ENCODE peak calls at places on chromosomes 16 and 17, in ten cellular contexts. G is Panc1; I is NCI-H748 treated with DMSO at 0.1 percent for 48 hours; N is HCT116; T is activated naive CD4-positive, alpha-beta T cell treated with anti-CD3 and anti-CD28 coated beads for 36 hours; L is epithelial cell of esophagus; E is HL-60; Z is effector CD8-positive, alpha-beta T cell; Q is NCI-H2081; J is H54. Y is an unnamed sample.

GRCh38 chr16:80260906-80261311 is 279.9 kb upstream of the DYNLRB2 start:
- DNase-seq in Q (no peak), J (no peak), T (no peak), I (no peak), E (no peak), G (no peak), Z (no peak), L (peak; percentile 17), N (no peak), Y (no peak)

GRCh38 chr16:67150058-67150832 is 553 bp downstream of the B3GNT9 start:
- DNase-seq in L (peak; percentile 42), T (peak; percentile 51), I (no peak), E (no peak), N (no peak), G (no peak), J (peak; percentile 71), Z (no peak), Q (no peak), Y (no peak)

GRCh38 chr17:57519199-57519598 is 225.9 kb downstream of the CCDC182 start:
- DNase-seq in T (no peak), L (peak; percentile 88), G (no peak), I (no peak), Z (no peak), Q (no peak), E (no peak), N (no peak), J (peak; percentile 47), Y (peak; percentile 69)

GRCh38 chr17:82059272-82060000 is 6.2 kb downstream of the DUS1L start:
- DNase-seq in L (no peak), T (no peak), I (no peak), Q (no peak), N (no peak), E (no peak), G (no peak), Z (no peak), J (no peak), Y (no peak)

GRCh38 chr16:88748364-88748763 is 36.7 kb downstream of the PIEZO1 start:
- DNase-seq in G (no peak), L (no peak), J (no peak), Z (no peak), E (no peak), N (no peak), Q (no peak), I (no peak), T (no peak), Y (no peak)

GRCh38 chr17:57518587-57519118 is 226.4 kb downstream of the CCDC182 start:
- DNase-seq in J (no peak), N (no peak), I (no peak), Q (no peak), Z (no peak), L (no peak), G (no peak), T (no peak), E (no peak), Y (peak; percentile 29)

GRCh38 chr17:81159611-81160265 is 5.6 kb upstream of the PVALEF start:
- DNase-seq in T (no peak), J (no peak), Q (no peak), Z (no peak), L (no peak), E (no peak), I (no peak), N (no peak), G (no peak), Y (no peak)

GRCh38 chr16:89324056-89325010 is 106.8 kb downstream of the ZNF778 start:
- DNase-seq in T (peak; percentile 83), E (no peak), Z (no peak), G (no peak), Q (no peak), L (peak; percentile 64), N (no peak), J (peak; percentile 68), I (no peak), Y (no peak)

GRCh38 chr16:20814761-20815160 is 8.4 kb downstream of the REXO5 start:
- DNase-seq in J (no peak), L (no peak), G (no peak), E (no peak), T (peak; percentile 12), Q (no peak), N (no peak), I (no peak), Z (no peak), Y (no peak)

GRCh38 chr17:21296097-21297025 is 11.8 kb downstream of the MAP2K3 start:
- DNase-seq in Z (no peak), G (no peak), J (no peak), L (no peak), N (no peak), I (no peak), Q (no peak), T (no peak), E (no peak), Y (no peak)

GRCh38 chr17:62637809-62638208 is 10.3 kb downstream of the MRC2 start:
- DNase-seq in T (no peak), Z (no peak), G (no peak), J (no peak), I (no peak), E (no peak), L (no peak), N (peak; percentile 22), Q (no peak), Y (no peak)

GRCh38 chr17:996554-997344 is at the start of gene TIMM22:
- DNase-seq in E (peak; percentile 84), I (peak; percentile 98), N (peak; percentile 96), G (peak; percentile 92), T (peak; percentile 95), Z (peak; percentile 85), J (peak; percentile 92), L (peak; percentile 98), Q (peak; percentile 94), Y (peak; percentile 94)

GRCh38 chr17:21125862-21126261 is 902 bp upstream of the DHRS7B start:
- DNase-seq in G (no peak), T (peak; percentile 64), L (no peak), Q (no peak), N (no peak), I (no peak), Z (peak; percentile 58), E (peak; percentile 67), J (no peak), Y (no peak)

GRCh38 chr17:10802487-10803284 is 1.2 kb downstream of the TMEM238L start:
- DNase-seq in Z (no peak), I (no peak), L (no peak), Q (no peak), G (no peak), E (no peak), T (no peak), N (no peak), J (no peak), Y (no peak)

GRCh38 chr17:21169496-21169895 is 42.7 kb downstream of the DHRS7B start:
- DNase-seq in E (no peak), I (no peak), J (no peak), G (no peak), Q (no peak), N (no peak), Z (no peak), T (no peak), L (no peak), Y (no peak)

GRCh38 chr16:9434659-9435058 is 343.2 kb downstream of the HAPSTR1 start:
- DNase-seq in Z (no peak), E (no peak), I (no peak), J (no peak), G (no peak), T (no peak), L (no peak), Q (no peak), N (no peak), Y (no peak)

GRCh38 chr16:84198401-84198800 is 7.4 kb downstream of the ADAD2 start:
- DNase-seq in Q (no peak), J (no peak), N (no peak), L (peak; percentile 71), Z (no peak), I (no peak), G (no peak), T (no peak), E (no peak), Y (peak; percentile 52)

GRCh38 chr17:45857977-45858708 is 13.5 kb downstream of the SPPL2C start:
- DNase-seq in Q (no peak), N (no peak), J (no peak), G (no peak), L (peak; percentile 56), E (no peak), T (peak; percentile 25), I (no peak), Z (no peak), Y (no peak)

GRCh38 chr17:71970312-71970711 is 150.5 kb upstream of the SOX9 start:
- DNase-seq in N (no peak), T (no peak), L (peak; percentile 98), Q (no peak), J (peak; percentile 64), E (no peak), I (no peak), G (no peak), Z (no peak), Y (peak; percentile 45)

GRCh38 chr16:4261557-4262172 is 11.2 kb downstream of the TFAP4 start:
- DNase-seq in Z (peak; percentile 23), N (peak; percentile 22), I (no peak), J (no peak), T (peak; percentile 41), E (peak; percentile 15), Q (no peak), L (peak; percentile 34), G (no peak), Y (no peak)

GRCh38 chr16:2032285-2033056 is 5.8 kb downstream of the NHERF2 start:
- DNase-seq in L (no peak), N (no peak), G (no peak), J (no peak), Z (no peak), I (no peak), E (no peak), Q (no peak), T (no peak), Y (no peak)

GRCh38 chr17:68455756-68456528 is 1.4 kb downstream of the WIPI1 start:
- DNase-seq in N (no peak), T (no peak), Z (no peak), J (peak; percentile 70), Q (peak; percentile 81), L (peak; percentile 89), I (peak; percentile 95), G (no peak), E (peak; percentile 61), Y (peak; percentile 33)

Y was measured in PC-9.